ENCODE peak calls at places on chromosomes 12 and 14, in ten cellular contexts. A is AG08396; V is skeletal muscle cell; R is stimulated activated CD8-positive, alpha-beta memory T cell treated with anti-CD3 and anti-CD28 coated beads, Interleukin-2, amount 100 ng/mL, for 48 hours; K is NCI-H2029; E is CD4-positive, alpha-beta T cell; N is ELF-1; M is CD8-positive, alpha-beta memory T cell; L is HuH-7.5; I is cardiac muscle cell. U is an unnamed sample.

GRCh38 chr12:19970116-19970515 is 398.2 kb upstream of the PDE3A start:
- DNase-seq in A (no peak), V (no peak), R (no peak), K (no peak), E (no peak), N (no peak), M (no peak), L (no peak), I (peak), U (no peak)

GRCh38 chr14:22159968-22160367 is 429.1 kb downstream of the DAD1 start:
- DNase-seq in A (no peak), V (no peak), R (no peak), K (no peak), E (no peak), N (no peak), M (no peak), L (no peak), I (no peak), U (no peak)

GRCh38 chr14:75254381-75254821 is 24.2 kb upstream of the FOS start:
- DNase-seq in A (no peak), V (no peak), R (no peak), K (peak), E (no peak), N (no peak), M (no peak), L (no peak), I (no peak), U (no peak)

GRCh38 chr12:46131729-46132128 is 137.1 kb downstream of the SLC38A1 start:
- DNase-seq in A (no peak), V (no peak), R (no peak), K (no peak), E (no peak), N (peak), M (no peak), L (no peak), I (no peak), U (no peak)

GRCh38 chr14:91892918-91893527 is 25.7 kb upstream of the TC2N start:
- DNase-seq in A (no peak), V (no peak), R (no peak), K (no peak), E (peak), N (peak), M (no peak), L (peak), I (peak), U (no peak)

GRCh38 chr12:48817957-48818830 is at the start of gene CACNB3:
- DNase-seq in A (peak), V (no peak), R (peak), K (peak), E (peak), N (peak), M (peak), L (peak), I (peak), U (peak)

GRCh38 chr12:6233121-6233971 is 33.1 kb downstream of the CD9 start:
- DNase-seq in A (no peak), V (no peak), R (no peak), K (no peak), E (no peak), N (no peak), M (no peak), L (no peak), I (no peak), U (no peak)

GRCh38 chr12:120394483-120395367 is 25.8 kb upstream of the MSI1 start:
- DNase-seq in A (no peak), V (no peak), R (no peak), K (peak), E (no peak), N (peak), M (no peak), L (no peak), I (no peak), U (peak)

GRCh38 chr12:66354291-66354690 is 52.0 kb downstream of the HELB start:
- DNase-seq in A (no peak), V (no peak), R (no peak), K (no peak), E (no peak), N (no peak), M (no peak), L (no peak), I (no peak), U (no peak)

GRCh38 chr12:121767525-121768016 is 25.9 kb downstream of the RHOF start:
- DNase-seq in A (peak), V (no peak), R (no peak), K (no peak), E (no peak), N (no peak), M (no peak), L (no peak), I (peak), U (no peak)

GRCh38 chr12:123105427-123105826 is 45.5 kb downstream of the PITPNM2 start:
- DNase-seq in A (no peak), V (no peak), R (no peak), K (peak), E (no peak), N (peak), M (no peak), L (no peak), I (no peak), U (no peak)

GRCh38 chr14:104143521-104144452 is 5.4 kb downstream of the KIF26A start:
- DNase-seq in A (no peak), V (no peak), R (no peak), K (no peak), E (no peak), N (no peak), M (no peak), L (no peak), I (no peak), U (no peak)

GRCh38 chr12:4932576-4932975 is 22.9 kb downstream of the KCNA1 start:
- DNase-seq in A (no peak), V (no peak), R (no peak), K (no peak), E (no peak), N (no peak), M (no peak), L (no peak), I (no peak), U (no peak)

GRCh38 chr14:34059925-34060746 is 109.3 kb upstream of the EGLN3 start:
- DNase-seq in A (peak), V (no peak), R (peak), K (peak), E (peak), N (peak), M (peak), L (peak), I (peak), U (peak)

GRCh38 chr14:21072102-21072501 is 2.0 kb downstream of the ARHGEF40 start:
- DNase-seq in A (peak), V (peak), R (no peak), K (no peak), E (no peak), N (peak), M (no peak), L (no peak), I (peak), U (no peak)

GRCh38 chr14:81400202-81400678 is at the start of gene STON2:
- DNase-seq in A (peak), V (peak), R (peak), K (peak), E (no peak), N (peak), M (no peak), L (no peak), I (peak), U (no peak)

GRCh38 chr12:89235189-89235993 is 116.9 kb downstream of the DUSP6 start:
- DNase-seq in A (no peak), V (no peak), R (no peak), K (no peak), E (no peak), N (no peak), M (no peak), L (no peak), I (no peak), U (no peak)

GRCh38 chr12:89650239-89650638 is 58.4 kb downstream of the ATP2B1 start:
- DNase-seq in A (no peak), V (no peak), R (no peak), K (no peak), E (no peak), N (no peak), M (no peak), L (no peak), I (peak), U (no peak)

GRCh38 chr14:84792722-84793410 is 737.1 kb upstream of the FLRT2 start:
- DNase-seq in A (no peak), V (no peak), R (no peak), K (no peak), E (no peak), N (no peak), M (no peak), L (no peak), I (no peak), U (no peak)

GRCh38 chr14:54839681-54840080 is 62.9 kb downstream of the GCH1 start:
- DNase-seq in A (no peak), V (peak), R (no peak), K (no peak), E (no peak), N (no peak), M (no peak), L (peak), I (peak), U (peak)

U was measured in lung.